ENCODE peak calls at places on chromosomes 12 and 14, in five cellular contexts. One of them, this sample, is unnamed. For H3K27me3, the result is how much of the 10 kb centered on the place peaks cover.

GRCh38 chr12:10501031-10501430 is 4.7 kb upstream of the EIF2S3B start:
- DNase-seq in astrocyte: no peak
- DNase-seq in brain microvascular endothelial cell: no peak
- DNase-seq in IMR-90: no peak
- DNase-seq in upper lobe of right lung: no peak
- DNase-seq in this sample: peak

GRCh38 chr12:79302171-79302841 is 388.5 kb downstream of the PAWR start:
- DNase-seq in astrocyte: no peak
- DNase-seq in brain microvascular endothelial cell: no peak
- DNase-seq in IMR-90: no peak
- DNase-seq in upper lobe of right lung: no peak
- DNase-seq in this sample: no peak

GRCh38 chr14:90382491-90383125 is 14.2 kb upstream of the CALM1 start:
- DNase-seq in astrocyte: peak
- DNase-seq in brain microvascular endothelial cell: peak
- DNase-seq in IMR-90: peak
- DNase-seq in upper lobe of right lung: peak
- DNase-seq in this sample: peak

GRCh38 chr12:100789146-100789545 is 5.4 kb upstream of the ANO4 start:
- DNase-seq in astrocyte: peak
- DNase-seq in brain microvascular endothelial cell: no peak
- DNase-seq in IMR-90: peak
- DNase-seq in upper lobe of right lung: no peak
- DNase-seq in this sample: peak

GRCh38 chr12:11622774-11623375 is 26.6 kb upstream of the ETV6 start:
- DNase-seq in astrocyte: no peak
- DNase-seq in brain microvascular endothelial cell: no peak
- DNase-seq in IMR-90: no peak
- DNase-seq in upper lobe of right lung: no peak
- DNase-seq in this sample: no peak

GRCh38 chr14:51938137-51938536 is 51.2 kb upstream of the RTRAF start:
- DNase-seq in astrocyte: no peak
- DNase-seq in brain microvascular endothelial cell: no peak
- DNase-seq in IMR-90: peak
- DNase-seq in upper lobe of right lung: no peak
- DNase-seq in this sample: peak

GRCh38 chr12:124171231-124171985 is 123.5 kb upstream of the RFLNA start:
- DNase-seq in astrocyte: no peak
- DNase-seq in brain microvascular endothelial cell: no peak
- DNase-seq in IMR-90: no peak
- DNase-seq in upper lobe of right lung: no peak
- DNase-seq in this sample: no peak

GRCh38 chr14:64937821-64938193 is 4.7 kb downstream of the GPX2 start:
- DNase-seq in astrocyte: no peak
- DNase-seq in brain microvascular endothelial cell: no peak
- DNase-seq in IMR-90: peak
- DNase-seq in upper lobe of right lung: no peak
- DNase-seq in this sample: no peak

GRCh38 chr14:99331796-99332195 is 59.8 kb upstream of the BCL11B start:
- DNase-seq in astrocyte: no peak
- DNase-seq in brain microvascular endothelial cell: no peak
- DNase-seq in IMR-90: no peak
- DNase-seq in upper lobe of right lung: peak
- DNase-seq in this sample: no peak

GRCh38 chr12:132474237-132474741 is 15.7 kb upstream of the FBRSL1 start:
- DNase-seq in astrocyte: no peak
- DNase-seq in brain microvascular endothelial cell: no peak
- DNase-seq in IMR-90: no peak
- DNase-seq in upper lobe of right lung: no peak
- DNase-seq in this sample: no peak

GRCh38 chr12:49133014-49133413 is 1.8 kb upstream of the TUBA1B start:
- DNase-seq in astrocyte: no peak
- DNase-seq in brain microvascular endothelial cell: no peak
- DNase-seq in IMR-90: no peak
- DNase-seq in upper lobe of right lung: no peak
- DNase-seq in this sample: no peak

GRCh38 chr12:79988368-79988767 is 53.5 kb upstream of the PPP1R12A start:
- DNase-seq in astrocyte: peak
- DNase-seq in brain microvascular endothelial cell: peak
- DNase-seq in IMR-90: peak
- DNase-seq in upper lobe of right lung: no peak
- DNase-seq in this sample: peak

GRCh38 chr12:4027412-4027811 is 154.2 kb upstream of the PARP11 start:
- DNase-seq in astrocyte: no peak
- DNase-seq in brain microvascular endothelial cell: no peak
- DNase-seq in IMR-90: peak
- DNase-seq in upper lobe of right lung: no peak
- DNase-seq in this sample: no peak

GRCh38 chr12:130483616-130484180 is 146.0 kb downstream of the PIWIL1 start:
- DNase-seq in astrocyte: no peak
- DNase-seq in brain microvascular endothelial cell: no peak
- DNase-seq in IMR-90: no peak
- DNase-seq in upper lobe of right lung: no peak
- DNase-seq in this sample: no peak

GRCh38 chr14:101721951-101722661 is 39.4 kb upstream of the PPP2R5C start:
- DNase-seq in astrocyte: peak
- DNase-seq in brain microvascular endothelial cell: no peak
- DNase-seq in IMR-90: no peak
- DNase-seq in upper lobe of right lung: no peak
- DNase-seq in this sample: peak

GRCh38 chr14:99023371-99023770 is 248.6 kb downstream of the BCL11B start:
- DNase-seq in astrocyte: no peak
- DNase-seq in brain microvascular endothelial cell: no peak
- DNase-seq in IMR-90: no peak
- DNase-seq in upper lobe of right lung: no peak
- DNase-seq in this sample: no peak

GRCh38 chr14:64244279-64244678 is 49.9 kb downstream of the ESR2 start:
- DNase-seq in astrocyte: no peak
- DNase-seq in brain microvascular endothelial cell: no peak
- DNase-seq in IMR-90: no peak
- DNase-seq in upper lobe of right lung: no peak
- DNase-seq in this sample: no peak

GRCh38 chr14:104096751-104097700 is 11.5 kb downstream of the ASPG start:
- DNase-seq in astrocyte: no peak
- DNase-seq in brain microvascular endothelial cell: no peak
- DNase-seq in IMR-90: no peak
- DNase-seq in upper lobe of right lung: peak
- DNase-seq in this sample: no peak

GRCh38 chr14:49863483-49864262 is 11.1 kb upstream of the NEMF start:
- DNase-seq in astrocyte: no peak
- DNase-seq in brain microvascular endothelial cell: no peak
- DNase-seq in IMR-90: no peak
- DNase-seq in upper lobe of right lung: no peak
- DNase-seq in this sample: peak

GRCh38 chr14:34983148-34983760 is 462 bp downstream of the SRP54 start:
- DNase-seq in astrocyte: no peak
- DNase-seq in brain microvascular endothelial cell: no peak
- DNase-seq in IMR-90: no peak
- DNase-seq in upper lobe of right lung: no peak
- DNase-seq in this sample: no peak

GRCh38 chr14:30915596-30915995 is 41.2 kb downstream of the COCH start:
- DNase-seq in astrocyte: no peak
- DNase-seq in brain microvascular endothelial cell: no peak
- DNase-seq in IMR-90: no peak
- DNase-seq in upper lobe of right lung: no peak
- DNase-seq in this sample: no peak

GRCh38 chr12:122137229-122137628 is 36.8 kb downstream of the IL31 start:
- DNase-seq in astrocyte: no peak
- DNase-seq in brain microvascular endothelial cell: no peak
- DNase-seq in IMR-90: no peak
- DNase-seq in upper lobe of right lung: no peak
- DNase-seq in this sample: no peak

GRCh38 chr12:6362383-6362782 is 13.0 kb downstream of the SCNN1A start:
- DNase-seq in astrocyte: no peak
- DNase-seq in brain microvascular endothelial cell: no peak
- DNase-seq in IMR-90: no peak
- DNase-seq in upper lobe of right lung: no peak
- DNase-seq in this sample: no peak

GRCh38 chr14:69260979-69261605 is 1.1 kb downstream of the GALNT16 start:
- DNase-seq in astrocyte: no peak
- DNase-seq in brain microvascular endothelial cell: no peak
- DNase-seq in IMR-90: no peak
- DNase-seq in upper lobe of right lung: no peak
- DNase-seq in this sample: no peak

GRCh38 chr14:53355581-53356112 is 202.5 kb upstream of the DDHD1 start:
- DNase-seq in astrocyte: peak
- DNase-seq in brain microvascular endothelial cell: peak
- DNase-seq in IMR-90: peak
- DNase-seq in upper lobe of right lung: no peak
- DNase-seq in this sample: peak

GRCh38 chr12:104384141-104384880 is 72.4 kb upstream of the CHST11 start:
- DNase-seq in astrocyte: no peak
- DNase-seq in brain microvascular endothelial cell: no peak
- DNase-seq in IMR-90: no peak
- DNase-seq in upper lobe of right lung: no peak
- DNase-seq in this sample: no peak

GRCh38 chr14:106691601-106692291 is 1165.4 kb downstream of the TMEM121 start:
- DNase-seq in astrocyte: no peak
- DNase-seq in brain microvascular endothelial cell: no peak
- DNase-seq in IMR-90: no peak
- DNase-seq in upper lobe of right lung: peak
- DNase-seq in this sample: no peak

GRCh38 chr14:92985521-92985920 is 62.6 kb downstream of the CHGA start:
- DNase-seq in astrocyte: no peak
- DNase-seq in brain microvascular endothelial cell: no peak
- DNase-seq in IMR-90: no peak
- DNase-seq in upper lobe of right lung: no peak
- DNase-seq in this sample: no peak

DNA sequence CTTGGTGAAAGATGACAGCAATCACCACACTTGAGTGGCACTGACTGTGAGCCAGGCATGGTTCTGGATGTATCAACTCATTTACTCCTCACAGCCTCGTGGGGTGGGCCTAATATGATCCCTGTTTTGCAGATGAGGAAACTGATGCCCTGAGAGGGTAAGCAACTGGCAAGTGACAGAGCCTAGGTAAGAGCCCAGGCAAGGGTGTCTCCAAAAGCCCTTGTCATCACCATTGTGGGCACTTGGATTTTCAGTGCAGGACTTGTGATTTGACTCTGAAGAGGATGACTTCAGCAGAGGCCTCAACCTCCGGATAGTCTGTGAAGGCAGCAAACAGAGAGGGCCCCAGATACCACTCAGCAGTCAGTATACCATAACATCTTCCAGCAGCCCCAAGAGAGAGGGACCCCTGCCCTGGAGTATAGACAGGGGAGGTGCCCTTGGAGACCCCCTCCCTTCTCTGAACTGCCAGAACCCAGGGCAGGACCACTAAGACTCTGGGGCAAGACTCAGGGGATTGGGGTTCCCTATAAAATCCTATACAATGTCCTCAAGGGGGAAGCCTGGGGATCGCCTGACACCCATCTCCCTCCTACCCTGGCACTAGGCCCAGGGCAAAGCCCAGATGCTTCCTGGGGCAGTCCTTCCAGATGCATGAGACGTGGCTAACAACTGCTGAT is 7.1 kb upstream of the KRT5 start:
- DNase-seq in astrocyte: no peak
- DNase-seq in brain microvascular endothelial cell: no peak
- DNase-seq in IMR-90: no peak
- DNase-seq in upper lobe of right lung: no peak
- DNase-seq in this sample: no peak
- H3K27me3 ChIP-seq in astrocyte: under half
- H3K27me3 ChIP-seq in brain microvascular endothelial cell: under half
- H3K27me3 ChIP-seq in IMR-90: under half
- H3K27me3 ChIP-seq in upper lobe of right lung: under half
- H3K27me3 ChIP-seq in this sample: under half

DNA sequence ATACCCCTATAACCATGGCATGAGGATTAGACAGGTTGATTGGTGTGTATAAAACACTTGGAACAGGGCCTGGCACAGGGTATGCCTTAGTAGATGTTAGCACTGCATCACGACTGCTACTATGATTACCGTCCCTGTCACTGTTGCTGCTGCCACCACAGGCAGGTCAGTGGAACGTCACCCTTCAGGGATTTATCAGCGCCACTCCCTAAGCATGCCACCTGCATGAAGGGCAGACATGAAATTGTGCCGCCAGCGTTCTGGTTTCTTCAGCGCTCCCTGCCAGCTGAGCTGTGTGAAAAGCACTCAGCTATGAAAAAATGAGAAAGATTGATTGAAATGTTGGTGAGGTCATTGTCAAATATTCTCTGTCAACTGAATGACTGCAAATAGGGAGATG is 477.0 kb downstream of the DPF3 start:
- DNase-seq in astrocyte: no peak
- DNase-seq in brain microvascular endothelial cell: no peak
- DNase-seq in IMR-90: no peak
- DNase-seq in upper lobe of right lung: no peak
- DNase-seq in this sample: peak
- TF ChIP-seq CTCF in astrocyte: no peak
- TF ChIP-seq CTCF in brain microvascular endothelial cell: no peak
- TF ChIP-seq CTCF in IMR-90: no peak
- TF ChIP-seq CTCF in upper lobe of right lung: no peak
- TF ChIP-seq CTCF in this sample: no peak

GRCh38 chr12:1530592-1531159 is 63.7 kb downstream of the FBXL14 start:
- DNase-seq in astrocyte: no peak
- DNase-seq in brain microvascular endothelial cell: no peak
- DNase-seq in IMR-90: no peak
- DNase-seq in upper lobe of right lung: no peak
- DNase-seq in this sample: no peak
- H3K27me3 ChIP-seq in astrocyte: under half
- H3K27me3 ChIP-seq in brain microvascular endothelial cell: under half
- H3K27me3 ChIP-seq in IMR-90: under half
- H3K27me3 ChIP-seq in upper lobe of right lung: under half
- H3K27me3 ChIP-seq in this sample: under half

GRCh38 chr12:110704750-110705149 is 15.8 kb upstream of the HVCN1 start:
- DNase-seq in astrocyte: no peak
- DNase-seq in brain microvascular endothelial cell: no peak
- DNase-seq in IMR-90: no peak
- DNase-seq in upper lobe of right lung: no peak
- DNase-seq in this sample: no peak
- TF ChIP-seq CTCF in astrocyte: no peak
- TF ChIP-seq CTCF in brain microvascular endothelial cell: peak
- TF ChIP-seq CTCF in IMR-90: no peak
- TF ChIP-seq CTCF in upper lobe of right lung: no peak
- TF ChIP-seq CTCF in this sample: peak

DNA sequence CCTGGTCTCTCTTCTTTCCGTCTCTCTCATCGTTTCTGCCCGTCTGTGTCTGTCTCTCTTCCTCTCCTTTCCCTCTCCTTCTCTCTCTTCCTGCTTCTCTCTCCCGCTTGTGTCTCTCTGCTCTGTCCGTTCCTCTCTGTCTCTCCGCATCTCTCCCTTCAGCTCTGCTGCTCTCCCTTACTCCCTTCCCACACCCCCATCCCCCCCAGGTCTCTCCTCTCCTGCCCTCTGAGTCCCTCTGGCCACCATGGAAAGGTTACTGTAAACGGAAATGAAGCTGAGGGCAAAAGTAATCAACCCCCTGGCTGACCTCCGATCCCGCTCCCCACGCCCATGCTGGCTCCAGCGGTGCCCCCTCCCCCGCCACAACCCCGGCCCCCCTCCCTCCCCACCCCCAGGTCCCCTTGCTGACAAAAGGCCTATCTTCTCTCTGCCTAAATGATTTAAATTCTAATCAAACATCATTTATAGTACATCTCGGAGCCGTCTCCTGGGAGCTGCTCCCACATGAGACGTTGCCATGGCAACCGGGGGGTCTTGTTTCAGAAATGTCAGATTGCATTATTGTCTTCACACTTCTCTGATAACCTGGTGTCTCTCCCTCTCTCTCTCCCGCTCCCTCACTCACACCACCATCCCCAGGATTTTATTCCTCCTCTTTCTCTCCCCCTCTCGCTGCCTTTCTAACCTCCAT is 203.8 kb downstream of the RBM19 start:
- DNase-seq in astrocyte: no peak
- DNase-seq in brain microvascular endothelial cell: no peak
- DNase-seq in IMR-90: no peak
- DNase-seq in upper lobe of right lung: no peak
- DNase-seq in this sample: no peak
- H3K27me3 ChIP-seq in astrocyte: under half
- H3K27me3 ChIP-seq in brain microvascular endothelial cell: under half
- H3K27me3 ChIP-seq in IMR-90: under half
- H3K27me3 ChIP-seq in upper lobe of right lung: under half
- H3K27me3 ChIP-seq in this sample: under half

This sample was measured in foreskin keratinocyte.